ENCODE peak calls at places on chromosomes 12 and 14, in six cellular contexts. V, B, H, Z, A and N are unnamed samples.

GRCh38 chr14:64444140-64444539 is 21.2 kb upstream of the AKAP5 start:
- DNase-seq in V (no peak), B (no peak), H (no peak), Z (no peak), A (no peak), N (no peak)

GRCh38 chr12:98188649-98189048 is 326.7 kb upstream of the TMPO start:
- DNase-seq in V (no peak), B (no peak), H (peak; percentile 0), Z (no peak), A (no peak), N (no peak)

GRCh38 chr14:85702937-85703336 is 173.0 kb downstream of the FLRT2 start:
- DNase-seq in V (no peak), B (no peak), H (peak; percentile 38), Z (no peak), A (no peak), N (no peak)

GRCh38 chr14:34376868-34377267 is 85.2 kb downstream of the SPTSSA start:
- DNase-seq in V (no peak), B (no peak), H (no peak), Z (no peak), A (no peak), N (no peak)

GRCh38 chr14:20391505-20391904 is 21.8 kb downstream of the TEP1 start:
- DNase-seq in V (no peak), B (no peak), H (no peak), Z (no peak), A (no peak), N (no peak)

GRCh38 chr12:60398547-60398946 is 802.7 kb downstream of the SLC16A7 start:
- DNase-seq in V (no peak), B (no peak), H (no peak), Z (no peak), A (no peak), N (no peak)

GRCh38 chr14:63603749-63604277 is 37.9 kb downstream of the WDR89 start:
- DNase-seq in V (no peak), B (no peak), H (no peak), Z (no peak), A (no peak), N (no peak)

GRCh38 chr12:100339071-100339470 is 17.8 kb upstream of the SLC17A8 start:
- DNase-seq in V (no peak), B (no peak), H (no peak), Z (no peak), A (no peak), N (no peak)

GRCh38 chr12:68331500-68331868 is 678 bp downstream of the MDM1 start:
- DNase-seq in V (no peak), B (no peak), H (no peak), Z (no peak), A (no peak), N (peak; percentile 12)

GRCh38 chr12:76259071-76259470 is 89.1 kb downstream of the BBS10 start:
- DNase-seq in V (no peak), B (no peak), H (peak; percentile 64), Z (no peak), A (no peak), N (no peak)

GRCh38 chr12:88300931-88301330 is 158.8 kb downstream of the TMTC3 start:
- DNase-seq in V (no peak), B (no peak), H (peak; percentile 5), Z (no peak), A (no peak), N (no peak)

GRCh38 chr14:55298423-55298822 is 27.2 kb downstream of the FBXO34 start:
- DNase-seq in V (no peak), B (peak; percentile 37), H (no peak), Z (no peak), A (no peak), N (no peak)

GRCh38 chr12:53093777-53094393 is 3.6 kb upstream of the IGFBP6 start:
- DNase-seq in V (no peak), B (no peak), H (no peak), Z (peak; percentile 25), A (no peak), N (no peak)

GRCh38 chr12:113260636-113261300 is 39.5 kb downstream of the TPCN1 start:
- DNase-seq in V (peak; percentile 27), B (no peak), H (no peak), Z (no peak), A (no peak), N (no peak)

GRCh38 chr14:64993263-64993662 is 6.6 kb downstream of the FNTB start:
- DNase-seq in V (no peak), B (no peak), H (no peak), Z (no peak), A (no peak), N (no peak)

GRCh38 chr12:53380797-53381738 is 1.1 kb downstream of the SP1 start:
- DNase-seq in V (no peak), B (no peak), H (peak; percentile 75), Z (no peak), A (no peak), N (peak; percentile 32)

GRCh38 chr12:28568083-28568482 is 377.8 kb downstream of the CCDC91 start:
- DNase-seq in V (no peak), B (no peak), H (peak; percentile 98), Z (peak; percentile 27), A (no peak), N (no peak)

GRCh38 chr12:52247622-52248540 is 14.8 kb downstream of the KRT7 start:
- DNase-seq in V (peak; percentile 36), B (no peak), H (no peak), Z (no peak), A (no peak), N (no peak)

GRCh38 chr12:90977224-90977623 is 22.2 kb upstream of the CCER1 start:
- DNase-seq in V (no peak), B (no peak), H (peak; percentile 33), Z (no peak), A (no peak), N (no peak)

GRCh38 chr14:69713976-69714716 is 52.8 kb upstream of the SRSF5 start:
- DNase-seq in V (no peak), B (no peak), H (no peak), Z (no peak), A (no peak), N (peak; percentile 48)

GRCh38 chr14:94864421-94865195 is 94.7 kb upstream of the GSC start:
- DNase-seq in V (no peak), B (no peak), H (peak; percentile 26), Z (no peak), A (no peak), N (no peak)

GRCh38 chr14:60014402-60014801 is 77.3 kb upstream of the PCNX4 start:
- DNase-seq in V (no peak), B (no peak), H (no peak), Z (no peak), A (no peak), N (no peak)

GRCh38 chr14:32702571-32702970 is 236.1 kb upstream of the NPAS3 start:
- DNase-seq in V (peak; percentile 49), B (no peak), H (peak; percentile 62), Z (no peak), A (peak; percentile 8), N (no peak)

GRCh38 chr12:14883663-14884062 is 2.0 kb downstream of the MGP start:
- DNase-seq in V (no peak), B (no peak), H (no peak), Z (no peak), A (no peak), N (no peak)

GRCh38 chr12:14885718-14886201 is at the start of gene MGP:
- DNase-seq in V (peak; percentile 67), B (peak; percentile 38), H (peak; percentile 66), Z (no peak), A (no peak), N (no peak)

GRCh38 chr12:14884458-14884878 is 1.2 kb downstream of the MGP start:
- DNase-seq in V (peak; percentile 89), B (peak; percentile 84), H (peak; percentile 87), Z (peak; percentile 84), A (peak; percentile 88), N (peak; percentile 39)

GRCh38 chr12:14880890-14881453 is 4.7 kb downstream of the MGP start:
- DNase-seq in V (no peak), B (no peak), H (no peak), Z (no peak), A (no peak), N (no peak)

GRCh38 chr12:14886271-14886670 is 617 bp upstream of the MGP start:
- DNase-seq in V (no peak), B (no peak), H (no peak), Z (no peak), A (no peak), N (no peak)
- H3K4me3 ChIP-seq in V (peak overlapping the region; percentile 52), B (no peak overlapping the region), H (peak overlapping the region; percentile 45), Z (no peak overlapping the region), A (no peak overlapping the region), N (no peak overlapping the region)

GRCh38 chr12:13165578-13166120 is 30.9 kb upstream of the EMP1 start:
- DNase-seq in V (peak; percentile 77), B (peak; percentile 86), H (peak; percentile 88), Z (peak; percentile 74), A (peak; percentile 52), N (peak; percentile 72)

GRCh38 chr12:13163868-13164267 is 32.7 kb upstream of the EMP1 start:
- DNase-seq in V (no peak), B (peak; percentile 22), H (no peak), Z (no peak), A (no peak), N (no peak)

GRCh38 chr12:13162904-13163303 is 33.6 kb upstream of the EMP1 start:
- DNase-seq in V (no peak), B (no peak), H (no peak), Z (no peak), A (no peak), N (no peak)

GRCh38 chr12:13164859-13165577 is 31.5 kb upstream of the EMP1 start:
- DNase-seq in V (no peak), B (no peak), H (no peak), Z (no peak), A (no peak), N (no peak)

DNA sequence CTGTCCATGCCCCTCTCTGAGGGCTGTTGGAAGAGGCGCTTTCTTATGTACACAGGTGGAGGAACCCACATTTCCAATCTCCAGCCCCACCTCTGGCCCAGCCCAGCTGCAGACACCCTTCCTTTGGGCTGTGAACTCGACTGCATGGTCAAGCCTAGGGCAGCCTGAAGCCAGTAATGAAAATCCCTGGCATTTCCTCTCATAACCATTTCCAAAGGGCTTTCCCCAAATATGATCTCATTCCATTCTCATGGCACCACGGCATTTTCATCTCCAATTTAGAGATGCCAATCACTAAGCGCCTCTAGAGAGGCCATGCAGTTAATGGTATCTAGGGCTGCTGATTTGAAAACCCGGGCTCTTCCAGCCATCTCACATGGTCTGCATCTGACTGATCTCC is 32.3 kb upstream of the EMP1 start:
- DNase-seq in V (no peak), B (peak; percentile 20), H (no peak), Z (no peak), A (no peak), N (no peak)
- H3K27ac ChIP-seq in V (no peak overlapping the region), B (no peak overlapping the region), H (no peak overlapping the region), Z (no peak overlapping the region), A (no peak overlapping the region), N (no peak overlapping the region)

GRCh38 chr14:36161781-36162180 is 14.7 kb downstream of the PTCSC3 start:
- DNase-seq in V (no peak), B (no peak), H (no peak), Z (no peak), A (no peak), N (no peak)
- H3K27me3 ChIP-seq in V (peaks cover 5% of the 10 kb centered on the region), B (no peaks in the 10 kb centered on the region), H (peaks cover 22% of the 10 kb centered on the region), Z (no peaks in the 10 kb centered on the region), A (no peaks in the 10 kb centered on the region), N (no peaks in the 10 kb centered on the region)

DNA sequence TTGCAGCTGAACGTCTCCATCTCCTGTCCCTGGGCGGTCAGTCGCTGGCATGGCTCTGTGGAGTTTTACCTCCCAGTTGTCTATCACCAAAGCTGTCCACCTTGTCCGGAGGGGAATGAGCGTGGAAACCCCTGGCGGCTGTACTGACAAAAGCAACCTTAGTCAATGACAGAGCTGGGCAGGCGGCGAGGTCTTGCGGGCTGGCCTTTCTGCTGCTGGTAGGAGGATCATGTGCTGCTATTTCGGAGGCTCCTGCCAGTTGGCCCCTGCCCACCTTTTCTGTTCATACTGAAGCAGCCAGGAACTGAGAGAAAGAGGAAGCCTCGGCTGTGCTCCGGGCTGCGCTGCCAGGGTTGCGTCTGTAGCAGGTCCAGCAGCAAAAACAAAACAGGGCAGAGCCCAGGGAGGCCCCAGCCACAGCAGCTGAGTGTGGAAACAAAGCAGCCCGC is 57.7 kb downstream of the HMGA2 start:
- DNase-seq in V (peak; percentile 91), B (peak; percentile 48), H (peak; percentile 81), Z (peak; percentile 75), A (no peak), N (no peak)
- H3K4me3 ChIP-seq in V (peak overlapping the region; percentile 56), B (no peak overlapping the region), H (peak overlapping the region; percentile 57), Z (peak overlapping the region; percentile 47), A (no peak overlapping the region), N (no peak overlapping the region)